ENCODE peak calls at places on chromosomes 12 and 14, in five cellular contexts. E, F, A, G and Q are unnamed samples.

GRCh38 chr12:122951979-122952892 is 14.0 kb downstream of the ABCB9 start:
- DNase-seq in E (no peak), F (peak; percentile 78), A (peak; percentile 60), G (peak; percentile 83), Q (no peak)

GRCh38 chr12:106226884-106227640 is 20.8 kb downstream of the CKAP4 start:
- DNase-seq in E (no peak), F (peak; percentile 43), A (peak; percentile 48), G (no peak), Q (no peak)

GRCh38 chr14:28020112-28020511 is 746.5 kb upstream of the FOXG1 start:
- DNase-seq in E (no peak), F (no peak), A (no peak), G (no peak), Q (no peak)

GRCh38 chr14:102318781-102319276 is 717 bp upstream of the ZNF839 start:
- DNase-seq in E (no peak), F (no peak), A (no peak), G (no peak), Q (no peak)

GRCh38 chr14:71533396-71533795 is 398.8 kb upstream of the RGS6 start:
- DNase-seq in E (no peak), F (no peak), A (peak; percentile 48), G (no peak), Q (no peak)

GRCh38 chr14:90426663-90427062 is 29.8 kb downstream of the CALM1 start:
- DNase-seq in E (no peak), F (peak; percentile 51), A (peak; percentile 32), G (no peak), Q (no peak)

GRCh38 chr14:95514131-95515079 is 2.0 kb downstream of the SYNE3 start:
- DNase-seq in E (no peak), F (no peak), A (no peak), G (no peak), Q (no peak)

GRCh38 chr12:47904647-47905312 is at the start of gene VDR:
- DNase-seq in E (no peak), F (peak; percentile 45), A (peak; percentile 61), G (peak; percentile 92), Q (peak; percentile 71)

GRCh38 chr12:33427071-33427470 is 12.5 kb downstream of the SYT10 start:
- DNase-seq in E (no peak), F (no peak), A (no peak), G (no peak), Q (no peak)

GRCh38 chr12:57766464-57767311 is at the start of gene CYP27B1:
- DNase-seq in E (no peak), F (no peak), A (no peak), G (peak; percentile 77), Q (no peak)

GRCh38 chr12:90238872-90239271 is 530.2 kb upstream of the ATP2B1 start:
- DNase-seq in E (no peak), F (no peak), A (no peak), G (no peak), Q (no peak)

GRCh38 chr14:32426028-32426427 is 96.9 kb downstream of the AKAP6 start:
- DNase-seq in E (no peak), F (no peak), A (no peak), G (no peak), Q (no peak)

GRCh38 chr14:106436310-106436905 is 910.0 kb downstream of the TMEM121 start:
- DNase-seq in E (no peak), F (no peak), A (no peak), G (peak; percentile 76), Q (peak; percentile 35)

GRCh38 chr14:31283153-31283552 is 75.6 kb upstream of the HECTD1 start:
- DNase-seq in E (no peak), F (no peak), A (no peak), G (no peak), Q (no peak)

GRCh38 chr14:103372552-103373304 is 12.5 kb upstream of the MARK3 start:
- DNase-seq in E (peak; percentile 71), F (no peak), A (peak; percentile 89), G (no peak), Q (no peak)

GRCh38 chr12:130826151-130826801 is 12.8 kb downstream of the STX2 start:
- DNase-seq in E (no peak), F (no peak), A (peak; percentile 61), G (peak; percentile 84), Q (no peak)

GRCh38 chr14:65847065-65847847 is 434.7 kb downstream of the FUT8 start:
- DNase-seq in E (no peak), F (no peak), A (no peak), G (no peak), Q (no peak)

GRCh38 chr12:108854453-108855283 is 2.7 kb downstream of the SSH1 start:
- DNase-seq in E (peak; percentile 94), F (peak; percentile 54), A (peak; percentile 97), G (peak; percentile 72), Q (peak; percentile 52)

GRCh38 chr14:103705158-103705523 is 10.1 kb downstream of the XRCC3 start:
- DNase-seq in E (no peak), F (peak; percentile 62), A (no peak), G (peak; percentile 92), Q (no peak)

GRCh38 chr14:23565626-23566025 is 2.0 kb downstream of the AP1G2 start:
- DNase-seq in E (no peak), F (no peak), A (no peak), G (no peak), Q (no peak)

DNA sequence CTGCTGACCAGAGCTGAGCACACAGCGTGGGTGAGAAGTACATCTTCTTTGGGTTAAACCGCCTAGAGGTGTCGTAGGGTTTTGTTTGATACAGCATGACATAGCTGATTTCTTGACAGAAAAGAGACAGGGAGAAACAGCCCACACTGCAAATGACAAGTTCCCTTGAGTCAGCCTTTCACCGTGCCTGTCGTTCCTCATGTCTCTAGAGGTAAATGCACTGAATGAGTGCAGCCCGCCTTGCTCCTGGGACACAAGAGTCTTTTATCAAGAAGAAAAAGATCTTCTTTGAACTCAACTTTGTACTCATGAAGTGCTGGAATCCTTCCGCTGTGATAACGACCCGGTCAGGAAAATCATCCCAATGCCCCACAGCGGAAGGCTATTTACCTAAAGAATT is 77.6 kb downstream of the TMEM132D start:
- DNase-seq in E (no peak), F (no peak), A (no peak), G (no peak), Q (no peak)
- H3K36me3 ChIP-seq in E (no peaks in the 10 kb centered on the region), F (no peaks in the 10 kb centered on the region), A (no peaks in the 10 kb centered on the region), G (no peaks in the 10 kb centered on the region), Q (no peaks in the 10 kb centered on the region)

GRCh38 chr12:4164591-4165558 is 108.7 kb upstream of the CCND2 start:
- DNase-seq in E (no peak), F (peak; percentile 62), A (peak; percentile 62), G (peak; percentile 66), Q (peak; percentile 78)
- H3K4me3 ChIP-seq in E (peak overlapping the region; percentile 47), F (peak overlapping the region; percentile 46), A (peak overlapping the region; percentile 45), G (peak overlapping the region; percentile 44), Q (peak overlapping the region; percentile 53)

GRCh38 chr14:50954811-50955372 is 10.6 kb upstream of the PYGL start:
- DNase-seq in E (no peak), F (no peak), A (peak; percentile 61), G (no peak), Q (no peak)

GRCh38 chr14:50948205-50948604 is 3.9 kb upstream of the PYGL start:
- DNase-seq in E (no peak), F (no peak), A (no peak), G (no peak), Q (no peak)

GRCh38 chr14:50947446-50947845 is 3.2 kb upstream of the PYGL start:
- DNase-seq in E (no peak), F (no peak), A (no peak), G (no peak), Q (no peak)

GRCh38 chr14:50953497-50953896 is 9.2 kb upstream of the PYGL start:
- DNase-seq in E (no peak), F (no peak), A (no peak), G (no peak), Q (no peak)

GRCh38 chr14:50951032-50951431 is 6.7 kb upstream of the PYGL start:
- DNase-seq in E (no peak), F (no peak), A (no peak), G (no peak), Q (no peak)
- TF ChIP-seq CTCF in E (no peak), F (no peak), A (no peak), G (no peak), Q (no peak)

GRCh38 chr12:119685375-119685774 is 17.4 kb downstream of the PRKAB1 start:
- DNase-seq in E (no peak), F (no peak), A (no peak), G (no peak), Q (no peak)

GRCh38 chr12:119687879-119688278 is 19.9 kb downstream of the PRKAB1 start:
- DNase-seq in E (no peak), F (no peak), A (no peak), G (no peak), Q (no peak)

GRCh38 chr12:119686355-119686754 is 18.4 kb downstream of the PRKAB1 start:
- DNase-seq in E (no peak), F (no peak), A (no peak), G (no peak), Q (no peak)

GRCh38 chr12:119687344-119687865 is 19.5 kb downstream of the PRKAB1 start:
- DNase-seq in E (no peak), F (no peak), A (peak; percentile 8), G (no peak), Q (no peak)

GRCh38 chr12:119686776-119687175 is 18.8 kb downstream of the PRKAB1 start:
- DNase-seq in E (no peak), F (no peak), A (no peak), G (no peak), Q (no peak)
- H3K36me3 ChIP-seq in E (peaks cover under 1% of the 10 kb centered on the region), F (peaks cover 21% of the 10 kb centered on the region), A (peaks cover 5% of the 10 kb centered on the region), G (peaks cover 6% of the 10 kb centered on the region), Q (peaks cover 5% of the 10 kb centered on the region)